ENCODE peak calls at places on chromosomes 7 and 10, in four cellular contexts. F, B, R and T are unnamed samples.

GRCh38 chr10:35409094-35409582 is 72.8 kb downstream of the CCNY start:
- DNase-seq in F (peak; percentile 68), B (peak; percentile 24), R (peak; percentile 58), T (no peak)

GRCh38 chr10:3500408-3500856 is 284.6 kb downstream of the KLF6 start:
- DNase-seq in F (peak; percentile 59), B (no peak), R (no peak), T (no peak)

GRCh38 chr10:31819393-31819820 is 109.2 kb downstream of the ARHGAP12 start:
- DNase-seq in F (no peak), B (no peak), R (no peak), T (no peak)

GRCh38 chr7:20786779-20787651 is at the start of gene SP8:
- DNase-seq in F (no peak), B (no peak), R (peak; percentile 91), T (no peak)

GRCh38 chr10:44725404-44725803 is 185.7 kb upstream of the TMEM72 start:
- DNase-seq in F (no peak), B (no peak), R (no peak), T (no peak)

GRCh38 chr7:132769280-132769679 is 193.0 kb upstream of the PLXNA4 start:
- DNase-seq in F (no peak), B (no peak), R (no peak), T (no peak)

GRCh38 chr7:7956531-7957221 is 11.9 kb upstream of the GLCCI1 start:
- DNase-seq in F (no peak), B (no peak), R (no peak), T (no peak)

GRCh38 chr10:48557511-48558123 is 47.3 kb downstream of the ARHGAP22 start:
- DNase-seq in F (no peak), B (no peak), R (no peak), T (no peak)

GRCh38 chr10:110980807-110981206 is 61.4 kb downstream of the SHOC2 start:
- DNase-seq in F (no peak), B (no peak), R (no peak), T (no peak)

GRCh38 chr10:79316671-79317431 is 30.4 kb upstream of the PPIF start:
- DNase-seq in F (no peak), B (no peak), R (peak; percentile 45), T (no peak)

DNA sequence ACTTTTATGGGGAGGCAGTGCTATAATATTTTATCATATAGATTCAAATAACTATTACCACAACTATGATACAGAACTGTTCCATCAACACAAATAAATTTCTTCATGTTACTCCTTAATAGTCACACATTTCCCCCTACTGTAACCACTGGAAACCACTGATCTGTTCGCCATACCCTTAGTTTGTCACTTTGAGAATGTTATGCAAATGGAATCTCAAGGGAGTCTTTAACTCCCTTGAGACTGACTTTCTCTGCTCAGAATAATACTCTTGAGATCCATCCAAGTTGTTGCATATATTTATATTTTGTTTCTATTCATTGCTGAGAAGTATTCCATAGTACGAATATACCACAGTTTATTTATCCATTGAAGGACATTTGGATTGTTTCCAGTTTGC is 19.6 kb upstream of the PON2 start:
- DNase-seq in F (no peak), B (no peak), R (no peak), T (no peak)
- TF ChIP-seq CTCF in F (no peak), B (no peak), R (no peak), T (no peak)

GRCh38 chr7:149855368-149856305 is 17.5 kb downstream of the ZNF862 start:
- DNase-seq in F (no peak), B (no peak), R (no peak), T (no peak)
- H3K27ac ChIP-seq in F (peak overlapping the region; percentile 57), B (no peak overlapping the region), R (peak overlapping the region; percentile 36), T (no peak overlapping the region)

DNA sequence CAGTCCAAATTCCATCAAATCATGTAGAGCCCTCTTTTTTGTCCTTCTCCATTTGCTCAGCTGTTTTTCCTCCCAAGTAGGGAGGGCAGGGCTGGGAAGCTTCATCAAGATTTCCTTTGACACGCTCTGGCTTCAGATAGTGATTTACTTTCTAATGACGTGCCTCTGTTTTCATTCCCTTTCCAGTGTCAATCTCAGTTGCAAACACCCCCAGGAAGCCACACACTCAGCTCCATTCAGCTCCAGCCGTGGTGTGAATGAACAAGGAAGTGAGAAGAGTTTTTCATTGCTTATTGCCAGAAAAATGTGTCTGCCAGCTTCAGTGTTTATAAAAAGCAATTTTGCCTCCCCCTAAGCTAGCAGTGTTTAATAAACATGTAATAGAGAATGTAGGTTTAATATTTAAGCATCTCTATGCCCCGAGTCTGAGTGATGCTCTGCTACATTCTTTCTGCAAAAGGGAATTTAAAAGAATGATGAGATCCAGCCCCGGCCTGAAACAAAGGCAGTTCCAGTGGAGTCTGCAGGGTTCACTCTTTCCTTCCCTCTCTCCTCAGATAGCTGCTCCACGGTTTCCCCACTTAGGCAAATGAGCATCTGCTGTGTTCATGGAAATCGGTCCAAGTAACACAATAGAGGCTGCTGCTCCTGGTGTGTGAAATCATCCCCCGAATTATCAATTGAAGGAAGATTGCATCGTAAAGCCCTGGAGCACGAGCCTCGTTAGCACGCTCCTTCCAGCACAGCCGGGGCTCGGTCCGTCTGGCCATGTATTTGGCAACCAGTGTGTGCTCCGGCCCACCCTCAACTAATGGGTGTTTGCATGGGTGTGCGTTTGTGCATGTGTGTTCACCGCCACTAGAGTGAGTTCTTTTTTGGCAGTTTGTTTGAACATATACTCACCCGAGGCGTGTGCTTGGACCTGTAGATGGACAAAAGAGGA is 108.5 kb upstream of the DPP6 start:
- DNase-seq in F (no peak), B (no peak), R (no peak), T (no peak)
- H3K27me3 ChIP-seq in F (no peaks in the 10 kb centered on the region), B (no peaks in the 10 kb centered on the region), R (no peaks in the 10 kb centered on the region), T (no peaks in the 10 kb centered on the region)

DNA sequence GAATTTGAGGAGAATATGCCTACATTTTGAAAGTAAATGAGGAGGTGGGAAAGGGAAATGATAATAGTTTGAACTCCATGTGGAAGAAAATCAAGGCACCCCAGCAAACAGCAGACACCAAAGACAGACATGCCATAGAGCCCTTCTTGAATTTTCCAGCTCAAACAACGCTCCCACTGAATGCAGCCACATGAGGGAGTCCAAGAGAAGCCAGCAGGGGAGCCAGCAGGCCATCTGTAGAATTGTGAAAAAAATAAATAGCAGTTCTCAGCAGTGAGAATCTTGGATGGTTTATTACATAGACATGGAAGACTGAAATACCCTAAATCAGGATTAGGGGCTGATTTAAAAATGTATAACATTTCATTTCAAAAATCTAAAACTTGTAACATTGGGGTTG is 1567.3 kb upstream of the LRRTM3 start:
- DNase-seq in F (no peak), B (no peak), R (peak; percentile 10), T (no peak)
- TF ChIP-seq CTCF in F (peak; percentile 44), B (no peak), R (peak; percentile 69), T (no peak)

DNA sequence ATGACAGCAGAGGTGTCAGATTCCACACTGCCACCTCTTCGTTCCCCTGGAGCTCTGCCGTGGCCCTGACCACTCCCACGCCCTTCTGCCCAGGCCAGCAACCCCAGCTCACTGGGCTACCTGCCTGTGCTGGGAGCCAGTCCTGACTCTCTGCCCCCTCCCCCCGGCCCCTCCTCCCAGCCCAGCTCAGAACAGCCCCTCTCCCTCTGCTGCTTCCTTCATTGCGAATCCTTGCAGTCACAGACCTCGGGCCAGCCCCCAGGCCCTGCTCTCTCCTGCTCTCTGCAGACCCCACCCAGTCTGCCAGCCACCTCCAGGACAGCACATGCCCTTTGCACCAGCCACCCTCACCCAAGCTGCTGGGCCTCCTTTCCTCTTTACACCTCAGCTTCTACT is 60.4 kb downstream of the TCERG1L start:
- DNase-seq in F (no peak), B (no peak), R (no peak), T (no peak)
- H3K27ac ChIP-seq in F (no peak overlapping the region), B (no peak overlapping the region), R (no peak overlapping the region), T (no peak overlapping the region)